ENCODE peak calls at places on chromosomes 12 and 14, in six cellular contexts. V, U, P, K, C and X are unnamed samples. For H3K36me3 and H3K9me3, the result is how much of the 10 kb centered on the place peaks cover.

GRCh38 chr12:46153267-46153872 is 115.5 kb downstream of the SLC38A1 start:
- DNase-seq in V (no peak), U (peak), P (no peak), K (no peak), C (no peak), X (no peak)

GRCh38 chr14:104687601-104688504 is 1.6 kb upstream of the INF2 start:
- DNase-seq in V (peak), U (no peak), P (peak), K (peak), C (peak), X (peak)

GRCh38 chr12:94163850-94164249 is 15.5 kb downstream of the PLXNC1 start:
- DNase-seq in V (no peak), U (no peak), P (no peak), K (no peak), C (no peak), X (no peak)

GRCh38 chr12:52647601-52648000 is 4.4 kb downstream of the KRT2 start:
- DNase-seq in V (no peak), U (no peak), P (no peak), K (no peak), C (no peak), X (no peak)

GRCh38 chr12:80924437-80924836 is 13.3 kb downstream of the LIN7A start:
- DNase-seq in V (no peak), U (no peak), P (no peak), K (no peak), C (no peak), X (no peak)

GRCh38 chr14:105897725-105898113 is 371.3 kb downstream of the TMEM121 start:
- DNase-seq in V (no peak), U (no peak), P (no peak), K (no peak), C (peak), X (no peak)

GRCh38 chr14:75705014-75705413 is 44.0 kb downstream of the TTLL5 start:
- DNase-seq in V (no peak), U (no peak), P (no peak), K (no peak), C (no peak), X (no peak)

GRCh38 chr14:65277027-65277426 is 135.5 kb upstream of the FUT8 start:
- DNase-seq in V (no peak), U (no peak), P (no peak), K (peak), C (no peak), X (no peak)

GRCh38 chr14:94689218-94689984 is 77.2 kb downstream of the SERPINA3 start:
- DNase-seq in V (no peak), U (peak), P (peak), K (peak), C (peak), X (peak)

GRCh38 chr12:88552672-88553079 is 27.6 kb downstream of the KITLG start:
- DNase-seq in V (no peak), U (no peak), P (no peak), K (no peak), C (no peak), X (no peak)

GRCh38 chr12:131896080-131896810 is 1.8 kb downstream of the ULK1 start:
- DNase-seq in V (peak), U (peak), P (peak), K (peak), C (peak), X (peak)

GRCh38 chr12:42953021-42953420 is 363.5 kb upstream of the PRICKLE1 start:
- DNase-seq in V (no peak), U (no peak), P (no peak), K (no peak), C (no peak), X (no peak)

GRCh38 chr12:57471661-57472060 is 8.0 kb downstream of the ARHGAP9 start:
- DNase-seq in V (no peak), U (no peak), P (no peak), K (no peak), C (no peak), X (no peak)

GRCh38 chr14:75120546-75121291 is 6.1 kb downstream of the NEK9 start:
- DNase-seq in V (no peak), U (no peak), P (no peak), K (no peak), C (no peak), X (no peak)

GRCh38 chr12:92506460-92506859 is 196.3 kb upstream of the PLEKHG7 start:
- DNase-seq in V (no peak), U (no peak), P (no peak), K (no peak), C (no peak), X (no peak)

GRCh38 chr12:42679402-42679801 is 89.9 kb upstream of the PRICKLE1 start:
- DNase-seq in V (no peak), U (no peak), P (no peak), K (no peak), C (no peak), X (no peak)

GRCh38 chr12:108559748-108560147 is 1.2 kb downstream of the SART3 start:
- DNase-seq in V (no peak), U (no peak), P (no peak), K (no peak), C (no peak), X (no peak)

GRCh38 chr12:67633708-67634107 is 14.8 kb upstream of the DYRK2 start:
- DNase-seq in V (peak), U (peak), P (no peak), K (no peak), C (no peak), X (no peak)

GRCh38 chr14:26286066-26286791 is 311.6 kb downstream of the NOVA1 start:
- DNase-seq in V (no peak), U (no peak), P (no peak), K (no peak), C (no peak), X (no peak)

GRCh38 chr14:88983755-88984154 is 159.3 kb downstream of the TTC8 start:
- DNase-seq in V (no peak), U (no peak), P (no peak), K (peak), C (peak), X (no peak)

GRCh38 chr14:75223664-75224154 is 47.3 kb upstream of the TMED10 start:
- DNase-seq in V (peak), U (no peak), P (no peak), K (no peak), C (no peak), X (no peak)

GRCh38 chr12:47717443-47718193 is 7.7 kb downstream of the ENDOU start:
- DNase-seq in V (peak), U (peak), P (peak), K (peak), C (no peak), X (no peak)

GRCh38 chr12:55416961-55417360 is 9.1 kb upstream of the OR6C76 start:
- DNase-seq in V (no peak), U (no peak), P (no peak), K (no peak), C (no peak), X (no peak)

GRCh38 chr14:29444805-29445204 is 482.8 kb downstream of the PRKD1 start:
- DNase-seq in V (no peak), U (no peak), P (no peak), K (no peak), C (no peak), X (no peak)

GRCh38 chr12:106428379-106428778 is 70.8 kb downstream of the POLR3B start:
- DNase-seq in V (no peak), U (no peak), P (no peak), K (no peak), C (no peak), X (no peak)

GRCh38 chr12:66740257-66740656 is 61.4 kb upstream of the GRIP1 start:
- DNase-seq in V (no peak), U (no peak), P (no peak), K (no peak), C (no peak), X (no peak)

GRCh38 chr14:32250681-32251080 is 47.6 kb upstream of the RNU6-8 start:
- DNase-seq in V (no peak), U (no peak), P (no peak), K (no peak), C (no peak), X (no peak)

GRCh38 chr12:18951219-18951618 is 178.3 kb upstream of the PLEKHA5 start:
- DNase-seq in V (no peak), U (no peak), P (no peak), K (no peak), C (no peak), X (peak)

GRCh38 chr12:111393700-111394275 is 11.9 kb upstream of the SH2B3 start:
- DNase-seq in V (peak), U (no peak), P (peak), K (peak), C (no peak), X (no peak)

GRCh38 chr12:52086366-52086765 is 6.9 kb downstream of the SMIM41 start:
- DNase-seq in V (no peak), U (no peak), P (no peak), K (no peak), C (no peak), X (no peak)

GRCh38 chr12:100987552-100988277 is 193.1 kb downstream of the ANO4 start:
- DNase-seq in V (no peak), U (no peak), P (no peak), K (peak), C (no peak), X (peak)

GRCh38 chr12:9745191-9745590 is 12.3 kb upstream of the CLECL1 start:
- DNase-seq in V (no peak), U (no peak), P (no peak), K (no peak), C (no peak), X (no peak)
- H3K36me3 ChIP-seq in V (under half), U (under half), P (under half), K (under half), C (under half), X (under half)

DNA sequence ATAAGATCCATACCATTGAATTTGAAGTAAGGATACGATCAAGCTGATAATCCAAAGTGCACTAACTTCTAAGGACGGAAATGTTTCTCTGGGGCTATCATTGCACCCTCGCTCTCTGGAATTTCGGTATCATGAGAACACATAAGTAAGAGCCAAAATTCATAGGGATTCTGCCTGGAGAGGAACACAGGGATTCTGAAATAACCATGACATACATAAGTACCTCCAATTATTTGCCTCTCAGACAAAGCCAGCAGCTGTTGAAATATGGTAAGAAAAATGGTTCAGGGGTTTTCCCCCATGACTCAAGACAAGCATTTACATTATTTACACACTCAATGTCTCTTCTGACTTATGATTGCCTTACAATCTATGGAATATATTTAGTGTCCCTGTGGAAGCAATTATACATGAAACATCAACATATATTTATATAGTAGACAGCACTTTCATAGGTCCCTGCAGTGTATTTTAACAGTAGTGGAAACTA is 1123.6 kb upstream of the SEL1L start:
- DNase-seq in V (no peak), U (no peak), P (no peak), K (no peak), C (no peak), X (no peak)
- H3K9me3 ChIP-seq in V (under half), U (under half), P (under half), K (under half), C (under half), X (under half)

DNA sequence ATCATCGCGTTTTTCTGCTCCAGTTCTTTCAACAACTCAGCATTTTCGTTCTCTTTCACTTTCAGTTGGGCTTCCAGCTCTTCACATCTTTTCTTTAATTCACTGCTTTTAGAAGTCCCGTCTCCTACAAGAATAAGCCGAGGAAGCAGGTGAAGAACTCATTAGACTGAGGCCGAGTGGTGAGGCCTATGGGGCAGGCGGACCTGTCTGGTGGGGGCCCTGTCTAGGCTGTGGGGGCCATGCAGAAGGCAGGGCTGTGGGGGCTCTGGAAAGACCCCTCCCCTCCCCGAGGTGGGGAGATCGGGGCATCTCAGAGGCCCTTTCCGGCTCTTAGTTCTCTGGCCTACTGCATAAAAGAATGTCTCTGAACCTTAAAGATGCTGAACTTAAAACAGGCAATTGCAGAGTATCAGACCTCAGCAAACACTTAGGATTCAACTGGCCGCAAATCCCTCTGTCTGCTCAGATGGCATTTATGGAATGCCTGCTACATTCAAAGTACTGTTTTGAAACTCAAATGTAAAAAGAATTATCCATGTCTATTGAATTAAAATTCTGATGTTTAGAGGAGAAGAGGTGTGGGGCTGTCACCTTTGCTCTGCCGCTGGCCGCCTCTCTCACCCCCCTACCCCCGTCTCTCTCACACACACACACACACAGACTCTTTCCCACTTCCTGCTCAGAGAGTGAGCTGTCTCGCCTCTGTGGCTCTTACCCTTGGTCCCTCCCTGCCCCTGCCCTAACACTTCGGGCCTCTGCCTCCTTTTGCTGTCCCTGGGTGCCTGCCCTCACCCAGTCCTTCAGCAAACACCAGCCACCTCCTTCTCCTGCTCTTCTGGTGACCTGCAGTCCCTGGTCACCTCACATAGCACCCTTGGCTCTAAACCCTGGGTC is 34.7 kb downstream of the CCDC92 start:
- DNase-seq in V (no peak), U (peak), P (no peak), K (no peak), C (no peak), X (no peak)
- H3K4me3 ChIP-seq in V (no peak), U (peak), P (no peak), K (no peak), C (no peak), X (no peak)

DNA sequence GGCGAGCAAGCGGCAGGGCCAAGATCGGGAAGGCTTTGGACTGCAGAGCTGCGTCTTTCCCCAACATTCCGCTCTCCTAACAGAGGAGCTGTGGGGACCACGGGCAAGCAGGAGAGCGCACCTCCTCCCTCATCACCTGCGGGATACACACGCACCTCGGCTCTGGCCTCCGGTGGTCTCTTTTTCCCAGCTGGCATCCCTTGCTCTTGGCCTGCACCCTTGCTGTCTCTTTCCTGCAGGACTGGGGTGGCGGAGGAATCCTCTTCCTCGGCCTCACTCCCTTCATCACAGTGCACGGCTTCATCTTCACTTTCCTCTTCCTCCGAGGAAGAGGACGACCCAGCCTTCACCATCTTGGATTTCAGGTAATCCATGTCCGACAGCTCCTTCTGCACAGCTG is 8.5 kb downstream of the RBM19 start:
- DNase-seq in V (no peak), U (no peak), P (no peak), K (no peak), C (no peak), X (no peak)
- H3K36me3 ChIP-seq in V (half or more), U (half or more), P (under half), K (under half), C (half or more), X (under half)

GRCh38 chr14:86973177-86973576 is 1019.8 kb downstream of the GALC start:
- DNase-seq in V (no peak), U (no peak), P (no peak), K (no peak), C (no peak), X (no peak)

GRCh38 chr14:86971292-86971691 is 1021.7 kb downstream of the GALC start:
- DNase-seq in V (no peak), U (no peak), P (no peak), K (no peak), C (no peak), X (no peak)
- H3K9me3 ChIP-seq in V (under half), U (under half), P (under half), K (under half), C (under half), X (under half)

GRCh38 chr12:122867701-122868461 is 28.0 kb downstream of the VPS37B start:
- DNase-seq in V (peak), U (no peak), P (no peak), K (peak), C (peak), X (peak)

GRCh38 chr12:122865268-122866231 is 30.3 kb downstream of the HIP1R start:
- DNase-seq in V (peak), U (no peak), P (no peak), K (no peak), C (peak), X (peak)

GRCh38 chr12:122866379-122866778 is 29.5 kb downstream of the VPS37B start:
- DNase-seq in V (no peak), U (no peak), P (no peak), K (no peak), C (no peak), X (peak)

GRCh38 chr12:122868471-122869177 is 27.3 kb downstream of the VPS37B start:
- DNase-seq in V (no peak), U (no peak), P (no peak), K (no peak), C (no peak), X (no peak)

GRCh38 chr12:122866950-122867607 is 28.8 kb downstream of the VPS37B start:
- DNase-seq in V (no peak), U (no peak), P (no peak), K (no peak), C (no peak), X (no peak)
- H3K4me3 ChIP-seq in V (no peak), U (no peak), P (no peak), K (no peak), C (no peak), X (no peak)

GRCh38 chr14:54877703-54878021 is 25.0 kb downstream of the GCH1 start:
- DNase-seq in V (no peak), U (no peak), P (no peak), K (no peak), C (no peak), X (no peak)

GRCh38 chr14:54881235-54881760 is 21.3 kb downstream of the GCH1 start:
- DNase-seq in V (no peak), U (peak), P (no peak), K (no peak), C (no peak), X (no peak)

GRCh38 chr14:54882521-54882920 is 20.1 kb downstream of the GCH1 start:
- DNase-seq in V (no peak), U (no peak), P (no peak), K (no peak), C (no peak), X (no peak)

GRCh38 chr14:54881761-54882401 is 20.7 kb downstream of the GCH1 start:
- DNase-seq in V (no peak), U (peak), P (no peak), K (no peak), C (no peak), X (no peak)

DNA sequence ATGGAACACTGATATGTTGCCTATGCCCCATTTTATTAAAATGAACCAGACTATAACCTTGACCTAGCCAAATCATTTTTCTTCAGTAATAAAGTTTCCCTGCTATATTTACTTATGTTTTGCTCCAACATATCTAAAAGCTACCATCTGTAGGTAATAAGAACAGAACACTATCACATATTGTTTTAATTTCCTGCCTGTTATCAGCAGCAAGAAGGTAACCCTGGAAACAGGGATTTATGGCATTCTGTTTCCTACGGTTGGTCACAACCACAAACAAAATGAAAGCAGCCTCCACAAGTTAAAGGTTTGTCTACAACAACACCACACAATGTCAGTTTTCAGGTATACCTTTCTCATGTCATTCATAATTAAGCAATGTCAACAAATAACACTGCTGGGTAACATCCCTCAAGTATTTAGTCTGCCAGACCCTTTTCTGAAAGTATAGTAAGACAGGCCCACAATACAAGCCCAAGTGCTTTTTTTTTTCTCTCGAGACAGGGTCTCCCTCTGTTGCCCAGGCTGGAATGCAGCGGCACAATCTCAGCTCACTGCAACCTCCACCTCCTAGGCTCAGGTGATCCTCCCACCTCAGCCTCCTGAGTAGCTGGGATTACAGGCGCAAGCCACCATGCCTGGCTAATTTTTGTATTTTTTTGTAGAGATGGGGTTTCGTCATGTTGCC is 25.5 kb downstream of the GCH1 start:
- DNase-seq in V (no peak), U (no peak), P (no peak), K (no peak), C (no peak), X (no peak)
- H3K36me3 ChIP-seq in V (under half), U (under half), P (under half), K (under half), C (under half), X (under half)